ENCODE peak calls at places on chromosomes 2 and 18, in four cellular contexts. Y, R, S and H are unnamed samples.

GRCh38 chr18:25830787-25831186 is 259.6 kb downstream of the SS18 start:
- DNase-seq in Y (no peak), R (no peak), S (no peak), H (no peak)

GRCh38 chr2:8679827-8680731 is 1.8 kb upstream of the ID2 start:
- DNase-seq in R (no peak), Y (peak), S (peak), H (peak)

GRCh38 chr2:147865560-147865959 is 20.7 kb downstream of the ACVR2A start:
- DNase-seq in S (no peak), R (no peak), Y (no peak), H (no peak)

GRCh38 chr2:53583583-53583982 is 184.0 kb upstream of the CHAC2 start:
- DNase-seq in Y (no peak), R (no peak), S (no peak), H (no peak)

GRCh38 chr2:25497229-25497861 is 155.6 kb upstream of the DNMT3A start:
- DNase-seq in S (no peak), R (no peak), Y (no peak), H (no peak)

GRCh38 chr2:219547621-219548020 is 3.8 kb downstream of the TMEM198 start:
- DNase-seq in R (no peak), Y (no peak), S (no peak), H (no peak)

GRCh38 chr2:6111676-6112294 is 419.6 kb downstream of the SOX11 start:
- DNase-seq in Y (no peak), R (no peak), S (no peak), H (no peak)

GRCh38 chr18:39951321-39951720 is 2003.7 kb upstream of the PIK3C3 start:
- DNase-seq in Y (no peak), R (no peak), S (no peak), H (no peak)

GRCh38 chr2:62150597-62151305 is 45.2 kb upstream of the B3GNT2 start:
- DNase-seq in S (no peak), R (no peak), Y (no peak), H (no peak)

GRCh38 chr2:20077411-20077940 is 26.0 kb upstream of the LAPTM4A start:
- DNase-seq in Y (no peak), S (no peak), R (no peak), H (no peak)

GRCh38 chr18:12520442-12520992 is 112.8 kb downstream of the PRELID3A start:
- DNase-seq in R (no peak), S (no peak), Y (no peak), H (peak)

GRCh38 chr2:99467390-99467789 is 22.4 kb downstream of the REV1 start:
- DNase-seq in R (no peak), S (no peak), Y (no peak), H (no peak)

GRCh38 chr2:193966590-193966989 is 1690.4 kb upstream of the SLC39A10 start:
- DNase-seq in R (no peak), S (no peak), Y (no peak), H (no peak)

GRCh38 chr18:44602845-44603244 is 77.8 kb upstream of the SETBP1 start:
- DNase-seq in R (no peak), S (no peak), Y (no peak), H (no peak)

GRCh38 chr18:9866627-9867453 is 18.9 kb upstream of the TXNDC2 start:
- DNase-seq in Y (no peak), R (no peak), S (no peak), H (no peak)

GRCh38 chr18:76981388-76981968 is 151.1 kb downstream of the MBP start:
- DNase-seq in S (no peak), R (peak), Y (no peak), H (no peak)

GRCh38 chr2:33620-34019 is 12.7 kb downstream of the FAM110C start:
- DNase-seq in S (peak), Y (no peak), R (no peak), H (no peak)

GRCh38 chr2:171574149-171574795 is 52.0 kb downstream of the CYBRD1 start:
- DNase-seq in R (peak), Y (peak), S (peak), H (peak)

GRCh38 chr2:38376346-38376682 is 759 bp downstream of the ATL2 start:
- DNase-seq in R (peak), Y (peak), S (peak), H (no peak)

GRCh38 chr18:45320724-45321123 is 294.6 kb upstream of the SLC14A2 start:
- DNase-seq in S (no peak), Y (no peak), R (no peak), H (no peak)

GRCh38 chr2:162333968-162334367 is 10.0 kb upstream of the GCA start:
- DNase-seq in S (peak), Y (peak), R (no peak), H (peak)

GRCh38 chr18:37481058-37481457 is 84.5 kb downstream of the CELF4 start:
- DNase-seq in R (no peak), Y (no peak), S (no peak), H (peak)

GRCh38 chr2:135066710-135067109 is 14.6 kb downstream of the RAB3GAP1 start:
- DNase-seq in R (no peak), Y (no peak), S (no peak), H (no peak)

GRCh38 chr2:240520974-240521350 is 36.8 kb downstream of the ANKMY1 start:
- DNase-seq in S (no peak), R (peak), Y (no peak), H (no peak)

GRCh38 chr18:13312515-13312914 is 94.0 kb downstream of the LDLRAD4 start:
- DNase-seq in R (no peak), Y (no peak), S (no peak), H (no peak)

GRCh38 chr18:62377408-62377807 is 52.3 kb downstream of the TNFRSF11A start:
- DNase-seq in R (no peak), S (no peak), Y (no peak), H (no peak)

GRCh38 chr2:69774984-69775982 is 33.3 kb downstream of the ANXA4 start:
- DNase-seq in Y (no peak), R (no peak), S (peak), H (no peak)

GRCh38 chr2:53445376-53446072 is 322.1 kb upstream of the CHAC2 start:
- DNase-seq in S (no peak), R (no peak), Y (no peak), H (no peak)

GRCh38 chr18:74110149-74110548 is 37.5 kb downstream of the FBXO15 start:
- DNase-seq in S (peak), Y (no peak), R (no peak), H (no peak)

GRCh38 chr18:47110875-47111274 is 39.4 kb downstream of the HDHD2 start:
- DNase-seq in R (no peak), S (no peak), Y (no peak), H (no peak)

GRCh38 chr18:9653390-9653789 is 39.0 kb upstream of the PPP4R1 start:
- DNase-seq in S (no peak), R (no peak), Y (no peak), H (no peak)

GRCh38 chr2:163210430-163210918 is 371.9 kb upstream of the KCNH7 start:
- DNase-seq in R (no peak), Y (no peak), S (no peak), H (no peak)

GRCh38 chr2:200306969-200307811 is 697 bp downstream of the SPATS2L start:
- DNase-seq in R (peak), Y (peak), S (peak), H (peak)

GRCh38 chr2:217451634-217452033 is 551.2 kb downstream of the TNS1 start:
- DNase-seq in R (no peak), Y (no peak), S (no peak), H (no peak)

GRCh38 chr2:215728504-215729065 is 284.8 kb downstream of the MREG start:
- DNase-seq in Y (no peak), S (no peak), R (no peak), H (no peak)